ENCODE peak calls at places on chromosomes 3 and 15, in five cellular contexts. Y is IMR-90, K is trophoblast cell, W is H9, A is H1. L is an unnamed sample.

GRCh38 chr3:70829101-70829500 is 516.7 kb upstream of the MDFIC2 start:
- DNase-seq in W (no peak), A (no peak), K (no peak), Y (peak; percentile 88), L (peak; percentile 58)

GRCh38 chr3:30644615-30645014 is 38.2 kb downstream of the TGFBR2 start:
- DNase-seq in A (no peak), Y (peak; percentile 79), K (no peak), W (no peak), L (peak; percentile 58)

GRCh38 chr3:16794251-16794650 is 90.5 kb upstream of the PLCL2 start:
- DNase-seq in Y (no peak), K (no peak), A (no peak), W (no peak), L (peak; percentile 4)

GRCh38 chr15:83379574-83379973 is 67.6 kb upstream of the SH3GL3 start:
- DNase-seq in Y (no peak), W (peak; percentile 39), K (peak; percentile 41), A (no peak), L (peak; percentile 16)

GRCh38 chr3:14805946-14806537 is 12.7 kb upstream of the FGD5 start:
- DNase-seq in A (no peak), W (no peak), K (no peak), Y (no peak), L (no peak)

GRCh38 chr15:84880822-84881519 is 3.5 kb upstream of the SLC28A1 start:
- DNase-seq in K (no peak), A (no peak), W (no peak), Y (no peak), L (no peak)

GRCh38 chr3:194425399-194425798 is 26.3 kb upstream of the GP5 start:
- DNase-seq in A (no peak), W (no peak), K (no peak), Y (peak; percentile 42), L (no peak)

GRCh38 chr3:189776163-189776824 is 145.1 kb downstream of the TP63 start:
- DNase-seq in K (no peak), Y (no peak), A (no peak), W (no peak), L (no peak)

GRCh38 chr3:148697311-148698189 is at the start of gene AGTR1:
- DNase-seq in Y (peak; percentile 24), A (peak; percentile 23), W (peak; percentile 90), K (peak; percentile 69), L (peak; percentile 42)

GRCh38 chr15:70954176-70954575 is 61.5 kb downstream of the LRRC49 start:
- DNase-seq in Y (no peak), K (no peak), W (no peak), A (no peak), L (no peak)

GRCh38 chr3:46939578-46940405 is 36.8 kb downstream of the CCDC12 start:
- DNase-seq in Y (no peak), A (no peak), K (no peak), W (no peak), L (no peak)

GRCh38 chr3:160676547-160677303 is at the start of gene ARL14:
- DNase-seq in K (peak; percentile 56), Y (peak; percentile 68), A (peak; percentile 21), W (no peak), L (peak; percentile 37)

GRCh38 chr3:65144791-65145355 is 457.1 kb upstream of the ADAMTS9 start:
- DNase-seq in K (no peak), Y (peak; percentile 12), W (no peak), A (no peak), L (no peak)

GRCh38 chr15:96356494-96357455 is 26.3 kb downstream of the NR2F2 start:
- DNase-seq in Y (peak; percentile 89), K (peak; percentile 89), A (no peak), W (peak; percentile 77), L (peak; percentile 90)

GRCh38 chr15:82595766-82596165 is 51.4 kb downstream of the CPEB1 start:
- DNase-seq in Y (no peak), K (no peak), W (no peak), A (no peak), L (no peak)

GRCh38 chr3:188796122-188796631 is 375.6 kb upstream of the TPRG1 start:
- DNase-seq in Y (peak; percentile 97), A (no peak), K (peak; percentile 37), W (no peak), L (peak; percentile 96)

DNA sequence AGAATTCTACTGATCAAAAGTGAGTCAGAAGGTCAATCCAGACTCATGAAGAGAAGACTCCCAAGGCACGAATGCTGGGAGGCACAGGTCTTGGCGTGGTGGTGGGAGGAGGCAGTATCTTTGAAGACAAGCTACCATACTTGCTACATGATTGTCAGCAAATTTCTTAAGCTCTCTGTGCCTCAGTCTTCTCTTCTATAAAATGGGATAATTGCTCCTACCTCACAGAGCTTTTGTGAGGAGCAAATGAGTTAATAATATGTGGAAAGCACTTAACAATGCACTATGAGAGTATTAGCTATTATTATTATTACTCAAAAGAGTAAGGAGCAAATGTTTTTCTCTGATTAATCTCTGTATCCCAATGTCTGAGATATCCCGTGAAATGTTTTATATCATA is 36.2 kb downstream of the EHD4 start:
- DNase-seq in K (no peak), W (no peak), Y (no peak), A (no peak), L (no peak)
- H3K4me1 ChIP-seq in K (peaks cover 5% of the 10 kb centered on the region), W (peaks cover 10% of the 10 kb centered on the region), Y (peaks cover 19% of the 10 kb centered on the region), A (peaks cover 5% of the 10 kb centered on the region), L (peaks cover 45% of the 10 kb centered on the region)

DNA sequence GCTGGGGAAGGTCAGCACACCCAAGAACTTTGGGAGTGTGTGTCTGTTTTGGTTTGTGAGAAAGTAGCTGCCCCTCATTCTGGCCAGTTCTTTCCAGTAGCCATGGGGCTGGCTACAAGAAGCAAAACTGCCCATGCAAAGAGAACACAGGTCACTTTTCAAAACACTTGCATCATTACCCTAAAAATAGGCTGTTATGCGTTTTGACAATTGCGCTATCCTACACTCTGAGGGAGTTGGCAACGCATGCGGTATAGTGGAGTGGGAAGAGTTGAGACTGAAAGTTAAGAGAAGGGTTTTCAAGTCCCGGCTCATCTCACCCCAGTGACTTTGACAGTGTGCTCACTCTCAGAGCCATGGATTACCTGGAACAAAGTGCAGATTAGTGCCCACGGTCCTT is 41.8 kb upstream of the MYZAP start:
- DNase-seq in W (no peak), Y (no peak), A (no peak), K (no peak), L (no peak)
- H3K27ac ChIP-seq in W (no peak overlapping the region), Y (no peak overlapping the region), A (no peak overlapping the region), K (no peak overlapping the region), L (no peak overlapping the region)

GRCh38 chr3:129185774-129186173 is 2.1 kb upstream of the CNBP start:
- DNase-seq in Y (no peak), K (no peak), A (no peak), W (no peak), L (no peak)

GRCh38 chr3:129182390-129183180 is 1.1 kb downstream of the CNBP start:
- DNase-seq in A (no peak), W (no peak), Y (peak; percentile 50), K (peak; percentile 19), L (peak; percentile 52)

GRCh38 chr3:129181834-129182233 is 1.9 kb downstream of the CNBP start:
- DNase-seq in W (no peak), K (no peak), A (no peak), Y (no peak), L (no peak)

GRCh38 chr3:129184396-129184656 is 630 bp upstream of the CNBP start:
- DNase-seq in Y (no peak), W (no peak), K (peak; percentile 35), A (no peak), L (no peak)

GRCh38 chr3:129183569-129184395 is at the start of gene CNBP:
- DNase-seq in W (peak; percentile 87), K (peak; percentile 98), A (no peak), Y (peak; percentile 92), L (peak; percentile 94)
- H3K14ac ChIP-seq in W (peak within 1 kb of the TSS; percentile 99), K (peak within 1 kb of the TSS; percentile 81), A (peak within 1 kb of the TSS; percentile 99), Y (peak within 1 kb of the TSS; percentile 94), L (peak within 1 kb of the TSS; percentile 62)

GRCh38 chr3:25664066-25664809 is 469 bp downstream of the TOP2B start:
- DNase-seq in Y (peak; percentile 41), W (peak; percentile 50), K (peak; percentile 72), A (no peak), L (peak; percentile 65)
- H3K4me1 ChIP-seq in Y (peaks cover 2% of the 10 kb centered on the region), W (no peaks in the 10 kb centered on the region), K (no peaks in the 10 kb centered on the region), A (peaks cover 11% of the 10 kb centered on the region), L (no peaks in the 10 kb centered on the region)

GRCh38 chr3:193214445-193214844 is 26.6 kb upstream of the PLAAT1 start:
- DNase-seq in K (peak; percentile 83), A (no peak), W (no peak), Y (no peak), L (no peak)
- H3K27ac ChIP-seq in K (no peak overlapping the region), A (no peak overlapping the region), W (no peak overlapping the region), Y (no peak overlapping the region), L (no peak overlapping the region)

DNA sequence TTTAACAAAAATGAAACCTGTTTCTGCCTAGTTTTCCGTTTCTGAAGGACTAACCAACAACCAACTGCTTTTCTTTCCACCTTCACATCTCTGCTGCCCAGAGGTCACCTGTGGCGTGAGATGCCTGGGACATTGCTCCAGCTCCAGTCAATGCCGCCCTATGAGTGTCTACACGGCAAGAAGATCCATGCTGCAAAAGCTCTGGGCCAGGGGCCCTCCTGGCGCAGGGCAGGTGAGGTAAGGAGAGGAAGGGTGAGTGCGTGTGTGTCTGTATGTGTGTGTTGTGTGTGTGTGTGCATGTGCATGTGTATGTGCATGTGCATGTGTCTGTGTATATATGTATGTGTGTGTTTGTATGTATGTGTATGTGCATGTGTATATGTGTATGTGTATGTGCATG is 131.4 kb downstream of the NSMCE3 start:
- DNase-seq in A (no peak), W (peak; percentile 14), Y (no peak), K (no peak), L (no peak)
- H3K14ac ChIP-seq in A (no peak overlapping the region), W (no peak overlapping the region), Y (no peak overlapping the region), K (no peak overlapping the region), L (peak overlapping the region; percentile 71)

GRCh38 chr15:63517202-63517601 is 12.8 kb downstream of the USP3 start:
- DNase-seq in Y (no peak), W (no peak), A (no peak), K (no peak), L (no peak)
- H3K4me1 ChIP-seq in Y (peaks cover 13% of the 10 kb centered on the region), W (peaks cover 2% of the 10 kb centered on the region), A (peaks cover 6% of the 10 kb centered on the region), K (peaks cover 5% of the 10 kb centered on the region), L (peaks cover 5% of the 10 kb centered on the region)

DNA sequence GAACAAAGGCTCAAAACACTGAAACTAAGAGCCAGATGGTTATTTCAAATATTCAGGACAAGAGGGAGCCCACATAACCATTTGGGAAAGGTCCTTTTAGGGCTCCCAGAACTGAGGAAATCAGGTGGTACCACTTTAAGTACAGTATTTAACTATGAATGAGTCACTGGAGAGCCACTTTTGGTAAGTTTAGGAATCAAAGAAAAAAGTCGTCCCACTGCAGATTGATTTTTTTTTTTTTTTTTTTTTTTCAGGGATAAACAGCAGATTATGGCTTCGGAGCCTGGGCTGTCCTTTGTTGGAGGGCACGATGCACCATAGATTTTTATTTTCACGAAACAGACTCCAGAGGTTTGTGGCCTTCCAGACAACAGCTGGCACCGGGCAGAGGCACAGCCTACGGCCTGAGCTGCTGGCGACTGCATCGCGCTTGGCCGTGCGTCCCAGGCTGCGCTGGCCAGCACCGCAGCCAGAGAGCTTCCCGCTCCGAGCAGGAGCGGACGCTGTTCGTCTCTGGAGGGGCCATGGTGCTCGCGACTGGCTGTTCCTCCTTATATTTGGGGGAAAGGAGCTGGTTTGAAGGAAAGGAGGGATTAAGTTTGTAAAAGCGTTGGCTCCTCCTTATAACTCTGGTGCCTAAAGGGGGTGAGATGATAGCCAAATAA is 152.8 kb upstream of the GOLIM4 start:
- DNase-seq in Y (peak; percentile 47), W (peak; percentile 66), A (no peak), K (peak; percentile 43), L (peak; percentile 63)
- H3K27ac ChIP-seq in Y (peak overlapping the region; percentile 62), W (no peak overlapping the region), A (no peak overlapping the region), K (no peak overlapping the region), L (no peak overlapping the region)